ENCODE peak calls at places on chromosome 15, in four cellular contexts. L, O, H and A are unnamed samples.

GRCh38 chr15:65470866-65471265 is 46.6 kb downstream of the DPP8 start:
- DNase-seq in O (no peak), L (no peak), H (no peak), A (no peak)

GRCh38 chr15:43249699-43250203 is 17.0 kb downstream of the TGM5 start:
- DNase-seq in H (no peak), O (no peak), L (no peak), A (no peak)

GRCh38 chr15:63041982-63042878 is at the start of gene TPM1:
- DNase-seq in H (peak; percentile 94), L (peak; percentile 94), O (peak; percentile 88), A (peak; percentile 93)

GRCh38 chr15:34656005-34656604 is 72.7 kb upstream of the GOLGA8B start:
- DNase-seq in H (no peak), L (no peak), O (no peak), A (no peak)

GRCh38 chr15:85831415-85832113 is 36.8 kb upstream of the KLHL25 start:
- DNase-seq in H (peak; percentile 49), L (peak; percentile 73), O (peak; percentile 58), A (peak; percentile 58)

GRCh38 chr15:35540031-35540430 is 5.9 kb downstream of the DPH6 start:
- DNase-seq in L (no peak), O (no peak), H (no peak), A (no peak)

GRCh38 chr15:40010681-40011080 is 28.3 kb downstream of the SRP14 start:
- DNase-seq in O (no peak), L (no peak), H (no peak), A (no peak)

GRCh38 chr15:76996526-76997401 is 1.8 kb downstream of the PSTPIP1 start:
- DNase-seq in L (peak; percentile 77), O (peak; percentile 39), H (no peak), A (no peak)

GRCh38 chr15:91335702-91336101 is 235.6 kb downstream of the SV2B start:
- DNase-seq in O (no peak), H (no peak), L (no peak), A (no peak)

GRCh38 chr15:30991301-30992072 is at the start of gene MTMR10:
- DNase-seq in H (peak; percentile 68), L (peak; percentile 83), O (peak; percentile 78), A (peak; percentile 94)
- H3K4me3 ChIP-seq in H (peak within 1 kb of the TSS; percentile 93), L (peak within 1 kb of the TSS; percentile 90), O (peak within 1 kb of the TSS; percentile 93), A (peak within 1 kb of the TSS; percentile 97)

GRCh38 chr15:79918278-79918677 is 21.5 kb upstream of the MTHFS start:
- DNase-seq in L (no peak), O (no peak), H (no peak), A (no peak)
- H3K36me3 ChIP-seq in L (no peaks in the 10 kb centered on the region), O (peaks cover 38% of the 10 kb centered on the region), H (peaks cover 55% of the 10 kb centered on the region), A (no peaks in the 10 kb centered on the region)

GRCh38 chr15:90201150-90201943 is at the start of gene SEMA4B:
- DNase-seq in L (peak; percentile 88), O (peak; percentile 76), H (peak; percentile 85), A (peak; percentile 78)

GRCh38 chr15:90203922-90204321 is 2.8 kb downstream of the SEMA4B start:
- DNase-seq in H (no peak), L (no peak), O (no peak), A (no peak)

GRCh38 chr15:90203473-90203872 is 2.3 kb downstream of the SEMA4B start:
- DNase-seq in O (no peak), H (no peak), L (no peak), A (no peak)

GRCh38 chr15:90201944-90202375 is 830 bp downstream of the SEMA4B start:
- DNase-seq in L (no peak), H (peak; percentile 31), O (no peak), A (no peak)

GRCh38 chr15:90202929-90203328 is 1.8 kb downstream of the SEMA4B start:
- DNase-seq in H (no peak), O (no peak), L (no peak), A (no peak)
- H3K4me3 ChIP-seq in H (peak overlapping the region; percentile 56), O (no peak overlapping the region), L (no peak overlapping the region), A (no peak overlapping the region)

DNA sequence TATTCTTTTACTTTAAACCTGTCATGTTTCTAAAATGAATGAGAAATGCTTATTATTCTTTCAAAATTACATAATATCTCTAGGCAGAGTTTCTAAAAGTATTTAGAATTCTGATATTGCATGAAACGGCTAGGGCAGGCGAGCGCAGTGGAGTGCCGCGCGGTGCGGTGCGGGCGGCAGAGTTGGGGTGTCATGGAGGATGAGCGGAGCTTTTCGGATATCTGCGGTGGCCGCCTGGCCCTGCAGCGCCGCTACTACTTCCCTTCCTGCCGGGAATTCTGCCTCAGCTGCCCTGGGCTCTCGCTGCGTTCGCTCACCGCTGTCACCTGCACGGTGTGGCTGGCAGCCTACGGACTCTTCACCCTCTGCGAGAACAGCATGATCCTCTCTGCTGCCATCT is 12.6 kb downstream of the BNIP2 start:
- DNase-seq in H (no peak), O (no peak), L (no peak), A (no peak)
- H3K36me3 ChIP-seq in H (peaks cover 99% of the 10 kb centered on the region), O (peaks cover 100% of the 10 kb centered on the region), L (peaks cover 14% of the 10 kb centered on the region), A (peaks cover 1% of the 10 kb centered on the region)

DNA sequence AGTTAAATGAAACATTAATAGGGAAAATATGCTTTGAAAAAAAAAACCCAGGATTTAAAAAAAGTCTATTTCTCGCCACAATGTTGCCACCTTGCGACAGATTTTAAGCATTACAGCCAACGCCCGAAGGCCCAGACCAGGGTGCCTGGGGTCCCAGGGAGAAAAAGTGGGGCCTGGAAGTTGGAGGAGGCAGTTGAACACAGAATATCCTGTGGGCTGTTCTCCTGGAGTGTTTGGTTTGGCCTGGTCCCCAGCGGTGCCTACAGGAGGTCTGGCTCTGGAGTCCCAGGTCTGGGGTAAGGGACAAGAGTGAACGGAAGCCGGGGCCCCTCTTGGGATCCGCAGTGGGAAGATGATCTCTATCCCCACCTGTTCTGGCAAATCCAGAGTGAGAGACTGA is 3.4 kb downstream of the RNU6-1 start:
- DNase-seq in H (no peak), L (no peak), O (peak; percentile 40), A (peak; percentile 62)
- H3K4me3 ChIP-seq in H (no peak overlapping the region), L (no peak overlapping the region), O (peak overlapping the region; percentile 61), A (no peak overlapping the region)

GRCh38 chr15:98826658-98827057 is 178.3 kb downstream of the IGF1R start:
- DNase-seq in O (no peak), H (no peak), L (no peak), A (no peak)

GRCh38 chr15:98830034-98830634 is 177.5 kb downstream of the PGPEP1L start:
- DNase-seq in O (no peak), L (no peak), H (no peak), A (no peak)

GRCh38 chr15:98823012-98823458 is 174.7 kb downstream of the IGF1R start:
- DNase-seq in H (no peak), O (no peak), L (no peak), A (no peak)

DNA sequence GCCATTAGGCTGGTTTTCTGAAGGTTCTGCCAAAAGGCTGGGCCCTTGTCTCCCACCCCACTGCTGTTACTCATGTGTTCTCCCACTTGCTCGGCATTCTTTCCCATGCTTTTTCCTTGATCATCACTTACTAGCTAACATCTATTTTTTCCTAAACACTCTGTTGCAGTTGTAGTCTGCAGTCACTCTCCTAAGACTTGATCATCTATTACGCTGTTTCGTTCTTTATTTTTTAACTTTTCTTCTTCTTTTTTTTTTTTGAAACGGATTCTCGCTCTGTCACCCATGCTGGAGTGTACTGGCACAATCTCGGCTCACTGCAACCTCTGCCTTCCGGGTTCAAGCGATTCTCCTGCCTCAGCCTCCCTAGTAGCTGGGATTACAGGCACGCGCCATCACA is 176.3 kb downstream of the IGF1R start:
- DNase-seq in L (no peak), O (no peak), H (no peak), A (no peak)
- H3K36me3 ChIP-seq in L (no peaks in the 10 kb centered on the region), O (peaks cover 11% of the 10 kb centered on the region), H (peaks cover 22% of the 10 kb centered on the region), A (no peaks in the 10 kb centered on the region)

DNA sequence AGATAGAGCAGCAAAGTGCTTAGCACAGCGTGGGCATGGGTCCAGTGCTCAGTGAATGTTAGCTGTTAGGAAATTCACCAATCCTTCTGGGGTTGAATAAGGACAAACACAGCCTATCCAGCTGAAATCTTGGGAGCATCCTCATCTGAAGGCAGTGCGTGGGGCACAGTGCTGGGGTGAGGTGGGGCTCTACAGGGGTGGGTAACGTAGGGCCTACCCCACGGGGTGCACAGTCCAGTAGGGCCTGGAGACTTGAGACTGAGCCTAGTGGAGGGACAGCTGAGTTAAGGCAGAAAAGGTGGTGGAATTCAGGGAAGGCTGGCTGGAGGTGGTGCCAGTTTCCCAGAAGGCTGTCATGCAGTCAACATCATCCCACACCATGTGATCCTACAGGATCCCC is 73.0 kb downstream of the ISG20 start:
- DNase-seq in L (no peak), H (no peak), O (no peak), A (no peak)
- H3K4me3 ChIP-seq in L (no peak overlapping the region), H (no peak overlapping the region), O (no peak overlapping the region), A (no peak overlapping the region)

GRCh38 chr15:42194502-42194901 is 13.6 kb downstream of the VPS39 start:
- DNase-seq in O (no peak), L (no peak), H (no peak), A (peak; percentile 32)

GRCh38 chr15:42191610-42192346 is 16.3 kb downstream of the VPS39 start:
- DNase-seq in H (no peak), L (no peak), O (no peak), A (no peak)

GRCh38 chr15:42190370-42190769 is 17.7 kb downstream of the VPS39 start:
- DNase-seq in L (no peak), H (no peak), O (no peak), A (no peak)

GRCh38 chr15:42198516-42198915 is 9.6 kb downstream of the VPS39 start:
- DNase-seq in L (no peak), O (no peak), H (no peak), A (no peak)

GRCh38 chr15:42193383-42193782 is 14.7 kb downstream of the VPS39 start:
- DNase-seq in L (no peak), O (no peak), H (no peak), A (no peak)
- H3K36me3 ChIP-seq in L (peaks cover 7% of the 10 kb centered on the region), O (peaks cover 54% of the 10 kb centered on the region), H (peaks cover 49% of the 10 kb centered on the region), A (peaks cover 1% of the 10 kb centered on the region)

GRCh38 chr15:32641517-32642059 is at the start of gene SCG5:
- DNase-seq in L (no peak), O (no peak), H (peak; percentile 48), A (no peak)
- H3K4me3 ChIP-seq in L (no peak within 1 kb of the TSS), O (peak within 1 kb of the TSS; percentile 19), H (peak within 1 kb of the TSS; percentile 83), A (no peak within 1 kb of the TSS)